ENCODE peak calls at places on chromosomes 16 and 17, in four cellular contexts. One of them, this sample, is unnamed.

GRCh38 chr17:60311936-60312335 is 80.0 kb downstream of the USP32 start:
- DNase-seq in NCI-H2171 treated with DMSO at 0.1 percent for 48 hours: no peak
- DNase-seq in endothelial cell: no peak
- DNase-seq in activated B cell treated with CpG ODN at 0.5 μM for 24 hours: no peak
- DNase-seq in this sample: no peak

GRCh38 chr16:10941127-10941933 is 938 bp downstream of the DEXI start:
- DNase-seq in NCI-H2171 treated with DMSO at 0.1 percent for 48 hours: peak; percentile 31
- DNase-seq in endothelial cell: no peak
- DNase-seq in activated B cell treated with CpG ODN at 0.5 μM for 24 hours: no peak
- DNase-seq in this sample: no peak

GRCh38 chr16:84355149-84355548 is 13.2 kb upstream of the ATP2C2 start:
- DNase-seq in NCI-H2171 treated with DMSO at 0.1 percent for 48 hours: no peak
- DNase-seq in endothelial cell: no peak
- DNase-seq in activated B cell treated with CpG ODN at 0.5 μM for 24 hours: no peak
- DNase-seq in this sample: no peak

GRCh38 chr17:48068491-48068961 is 20.4 kb downstream of the NFE2L1 start:
- DNase-seq in NCI-H2171 treated with DMSO at 0.1 percent for 48 hours: no peak
- DNase-seq in endothelial cell: peak; percentile 42
- DNase-seq in activated B cell treated with CpG ODN at 0.5 μM for 24 hours: no peak
- DNase-seq in this sample: no peak

GRCh38 chr17:42697108-42697811 is 14.9 kb downstream of the CNTNAP1 start:
- DNase-seq in NCI-H2171 treated with DMSO at 0.1 percent for 48 hours: no peak
- DNase-seq in endothelial cell: no peak
- DNase-seq in activated B cell treated with CpG ODN at 0.5 μM for 24 hours: no peak
- DNase-seq in this sample: no peak

GRCh38 chr17:65324977-65325376 is 187.8 kb downstream of the RGS9 start:
- DNase-seq in NCI-H2171 treated with DMSO at 0.1 percent for 48 hours: no peak
- DNase-seq in endothelial cell: no peak
- DNase-seq in activated B cell treated with CpG ODN at 0.5 μM for 24 hours: no peak
- DNase-seq in this sample: no peak

GRCh38 chr17:77488531-77489238 is 347.9 kb downstream of the SEC14L1 start:
- DNase-seq in NCI-H2171 treated with DMSO at 0.1 percent for 48 hours: no peak
- DNase-seq in endothelial cell: no peak
- DNase-seq in activated B cell treated with CpG ODN at 0.5 μM for 24 hours: no peak
- DNase-seq in this sample: no peak

GRCh38 chr16:67919618-67920210 is 11.9 kb downstream of the CTRL start:
- DNase-seq in NCI-H2171 treated with DMSO at 0.1 percent for 48 hours: no peak
- DNase-seq in endothelial cell: no peak
- DNase-seq in activated B cell treated with CpG ODN at 0.5 μM for 24 hours: no peak
- DNase-seq in this sample: no peak

GRCh38 chr17:70060415-70060814 is 14.6 kb upstream of the KCNJ16 start:
- DNase-seq in NCI-H2171 treated with DMSO at 0.1 percent for 48 hours: peak; percentile 94
- DNase-seq in endothelial cell: no peak
- DNase-seq in activated B cell treated with CpG ODN at 0.5 μM for 24 hours: no peak
- DNase-seq in this sample: no peak

GRCh38 chr16:50509521-50510341 is 38.5 kb upstream of the NKD1 start:
- DNase-seq in NCI-H2171 treated with DMSO at 0.1 percent for 48 hours: no peak
- DNase-seq in endothelial cell: peak; percentile 57
- DNase-seq in activated B cell treated with CpG ODN at 0.5 μM for 24 hours: no peak
- DNase-seq in this sample: peak; percentile 58

GRCh38 chr17:18261146-18261515 is 669 bp downstream of the MIEF2 start:
- DNase-seq in NCI-H2171 treated with DMSO at 0.1 percent for 48 hours: peak; percentile 5
- DNase-seq in endothelial cell: no peak
- DNase-seq in activated B cell treated with CpG ODN at 0.5 μM for 24 hours: peak; percentile 32
- DNase-seq in this sample: peak; percentile 45

GRCh38 chr16:81987706-81988105 is 23.6 kb downstream of the SDR42E1 start:
- DNase-seq in NCI-H2171 treated with DMSO at 0.1 percent for 48 hours: no peak
- DNase-seq in endothelial cell: no peak
- DNase-seq in activated B cell treated with CpG ODN at 0.5 μM for 24 hours: no peak
- DNase-seq in this sample: no peak

GRCh38 chr16:2985893-2986355 is 5.7 kb upstream of the PKMYT1 start:
- DNase-seq in NCI-H2171 treated with DMSO at 0.1 percent for 48 hours: peak; percentile 89
- DNase-seq in endothelial cell: no peak
- DNase-seq in activated B cell treated with CpG ODN at 0.5 μM for 24 hours: no peak
- DNase-seq in this sample: no peak

GRCh38 chr17:45936610-45937009 is 42.3 kb downstream of the MAPT start:
- DNase-seq in NCI-H2171 treated with DMSO at 0.1 percent for 48 hours: peak; percentile 91
- DNase-seq in endothelial cell: no peak
- DNase-seq in activated B cell treated with CpG ODN at 0.5 μM for 24 hours: no peak
- DNase-seq in this sample: no peak

GRCh38 chr17:79777844-79778503 is at the start of gene CBX2:
- DNase-seq in NCI-H2171 treated with DMSO at 0.1 percent for 48 hours: peak; percentile 77
- DNase-seq in endothelial cell: peak; percentile 90
- DNase-seq in activated B cell treated with CpG ODN at 0.5 μM for 24 hours: peak; percentile 83
- DNase-seq in this sample: peak; percentile 8

GRCh38 chr16:58264961-58265479 is 29.8 kb downstream of the PRSS54 start:
- DNase-seq in NCI-H2171 treated with DMSO at 0.1 percent for 48 hours: no peak
- DNase-seq in endothelial cell: no peak
- DNase-seq in activated B cell treated with CpG ODN at 0.5 μM for 24 hours: no peak
- DNase-seq in this sample: no peak

GRCh38 chr17:63431939-63432804 is 13.9 kb downstream of the CYB561 start:
- DNase-seq in NCI-H2171 treated with DMSO at 0.1 percent for 48 hours: no peak
- DNase-seq in endothelial cell: no peak
- DNase-seq in activated B cell treated with CpG ODN at 0.5 μM for 24 hours: no peak
- DNase-seq in this sample: no peak

GRCh38 chr17:31571124-31571892 is 179.8 kb downstream of the RAB11FIP4 start:
- DNase-seq in NCI-H2171 treated with DMSO at 0.1 percent for 48 hours: no peak
- DNase-seq in endothelial cell: no peak
- DNase-seq in activated B cell treated with CpG ODN at 0.5 μM for 24 hours: no peak
- DNase-seq in this sample: no peak

GRCh38 chr16:1069154-1069553 is 3.4 kb upstream of the SSTR5 start:
- DNase-seq in NCI-H2171 treated with DMSO at 0.1 percent for 48 hours: peak; percentile 8
- DNase-seq in endothelial cell: no peak
- DNase-seq in activated B cell treated with CpG ODN at 0.5 μM for 24 hours: no peak
- DNase-seq in this sample: no peak

GRCh38 chr17:17781591-17782424 is 55.0 kb downstream of the SREBF1 start:
- DNase-seq in NCI-H2171 treated with DMSO at 0.1 percent for 48 hours: peak; percentile 82
- DNase-seq in endothelial cell: peak; percentile 39
- DNase-seq in activated B cell treated with CpG ODN at 0.5 μM for 24 hours: peak; percentile 30
- DNase-seq in this sample: peak; percentile 89

GRCh38 chr17:80861892-80862291 is 129.7 kb upstream of the CHMP6 start:
- DNase-seq in NCI-H2171 treated with DMSO at 0.1 percent for 48 hours: peak; percentile 69
- DNase-seq in endothelial cell: peak; percentile 30
- DNase-seq in activated B cell treated with CpG ODN at 0.5 μM for 24 hours: no peak
- DNase-seq in this sample: peak; percentile 45

GRCh38 chr16:55444754-55445485 is 34.1 kb upstream of the MMP2 start:
- DNase-seq in NCI-H2171 treated with DMSO at 0.1 percent for 48 hours: no peak
- DNase-seq in endothelial cell: no peak
- DNase-seq in activated B cell treated with CpG ODN at 0.5 μM for 24 hours: no peak
- DNase-seq in this sample: peak; percentile 24

GRCh38 chr17:61179316-61179715 is 220.3 kb upstream of the TBX2 start:
- DNase-seq in NCI-H2171 treated with DMSO at 0.1 percent for 48 hours: no peak
- DNase-seq in endothelial cell: no peak
- DNase-seq in activated B cell treated with CpG ODN at 0.5 μM for 24 hours: no peak
- DNase-seq in this sample: peak; percentile 20

GRCh38 chr17:28074010-28074409 is 31.5 kb downstream of the NLK start:
- DNase-seq in NCI-H2171 treated with DMSO at 0.1 percent for 48 hours: no peak
- DNase-seq in endothelial cell: no peak
- DNase-seq in activated B cell treated with CpG ODN at 0.5 μM for 24 hours: no peak
- DNase-seq in this sample: no peak

GRCh38 chr16:57132470-57132869 is 40.1 kb downstream of the CPNE2 start:
- DNase-seq in NCI-H2171 treated with DMSO at 0.1 percent for 48 hours: no peak
- DNase-seq in endothelial cell: no peak
- DNase-seq in activated B cell treated with CpG ODN at 0.5 μM for 24 hours: no peak
- DNase-seq in this sample: no peak

GRCh38 chr17:32496348-32497078 is 9.7 kb downstream of the CDK5R1 start:
- DNase-seq in NCI-H2171 treated with DMSO at 0.1 percent for 48 hours: no peak
- DNase-seq in endothelial cell: no peak
- DNase-seq in activated B cell treated with CpG ODN at 0.5 μM for 24 hours: no peak
- DNase-seq in this sample: no peak

GRCh38 chr17:75643033-75644017 is 10.1 kb downstream of the SMIM5 start:
- DNase-seq in NCI-H2171 treated with DMSO at 0.1 percent for 48 hours: no peak
- DNase-seq in endothelial cell: no peak
- DNase-seq in activated B cell treated with CpG ODN at 0.5 μM for 24 hours: no peak
- DNase-seq in this sample: no peak

GRCh38 chr16:1493746-1494094 is 560 bp downstream of the TELO2 start:
- DNase-seq in NCI-H2171 treated with DMSO at 0.1 percent for 48 hours: no peak
- DNase-seq in endothelial cell: no peak
- DNase-seq in activated B cell treated with CpG ODN at 0.5 μM for 24 hours: no peak
- DNase-seq in this sample: no peak

GRCh38 chr17:78010759-78011158 is 52.3 kb downstream of the TNRC6C start:
- DNase-seq in NCI-H2171 treated with DMSO at 0.1 percent for 48 hours: no peak
- DNase-seq in endothelial cell: no peak
- DNase-seq in activated B cell treated with CpG ODN at 0.5 μM for 24 hours: no peak
- DNase-seq in this sample: no peak

GRCh38 chr16:67246081-67246944 is 968 bp downstream of the FHOD1 start:
- DNase-seq in NCI-H2171 treated with DMSO at 0.1 percent for 48 hours: peak; percentile 44
- DNase-seq in endothelial cell: peak; percentile 81
- DNase-seq in activated B cell treated with CpG ODN at 0.5 μM for 24 hours: peak; percentile 49
- DNase-seq in this sample: peak; percentile 61

GRCh38 chr17:83201206-83202001 is 122.0 kb downstream of the METRNL start:
- DNase-seq in NCI-H2171 treated with DMSO at 0.1 percent for 48 hours: no peak
- DNase-seq in endothelial cell: peak; percentile 0
- DNase-seq in activated B cell treated with CpG ODN at 0.5 μM for 24 hours: peak; percentile 10
- DNase-seq in this sample: no peak

GRCh38 chr16:56643080-56643778 is 4.8 kb downstream of the MT1A start:
- DNase-seq in NCI-H2171 treated with DMSO at 0.1 percent for 48 hours: no peak
- DNase-seq in endothelial cell: no peak
- DNase-seq in activated B cell treated with CpG ODN at 0.5 μM for 24 hours: peak; percentile 42
- DNase-seq in this sample: no peak

This sample was measured in head of caudate nucleus.